ENCODE peak calls at places on chromosomes 11 and 22, in four cellular contexts. One of them, this sample, is unnamed.

GRCh38 chr22:39466228-39467006 is 9.6 kb downstream of the MGAT3 start:
- DNase-seq in HEK293T: no peak
- DNase-seq in IMR-90: no peak
- DNase-seq in GM12878: no peak
- DNase-seq in this sample: no peak

GRCh38 chr11:45180158-45180887 is 33.9 kb downstream of the PRDM11 start:
- DNase-seq in HEK293T: peak
- DNase-seq in IMR-90: no peak
- DNase-seq in GM12878: no peak
- DNase-seq in this sample: peak

GRCh38 chr11:106463796-106464201 is 386.3 kb downstream of the AASDHPPT start:
- DNase-seq in HEK293T: no peak
- DNase-seq in IMR-90: peak
- DNase-seq in GM12878: no peak
- DNase-seq in this sample: no peak

GRCh38 chr22:47392729-47393128 is 630.3 kb downstream of the TBC1D22A start:
- DNase-seq in HEK293T: no peak
- DNase-seq in IMR-90: no peak
- DNase-seq in GM12878: no peak
- DNase-seq in this sample: no peak

GRCh38 chr11:102007567-102008437 is 39.4 kb upstream of the CFAP300 start:
- DNase-seq in HEK293T: peak
- DNase-seq in IMR-90: peak
- DNase-seq in GM12878: peak
- DNase-seq in this sample: peak

GRCh38 chr11:17343907-17344306 is 7.7 kb upstream of the NCR3LG1 start:
- DNase-seq in HEK293T: no peak
- DNase-seq in IMR-90: peak
- DNase-seq in GM12878: no peak
- DNase-seq in this sample: no peak

GRCh38 chr11:134539285-134539684 is 127.2 kb upstream of the B3GAT1 start:
- DNase-seq in HEK293T: no peak
- DNase-seq in IMR-90: no peak
- DNase-seq in GM12878: no peak
- DNase-seq in this sample: no peak

GRCh38 chr22:18906896-18907295 is 776 bp downstream of the DGCR6 start:
- DNase-seq in HEK293T: no peak
- DNase-seq in IMR-90: no peak
- DNase-seq in GM12878: no peak
- DNase-seq in this sample: no peak

GRCh38 chr22:17954860-17955587 is 69.3 kb downstream of the MICAL3 start:
- DNase-seq in HEK293T: no peak
- DNase-seq in IMR-90: no peak
- DNase-seq in GM12878: no peak
- DNase-seq in this sample: no peak

GRCh38 chr22:36056980-36057379 is 28.4 kb upstream of the RBFOX2 start:
- DNase-seq in HEK293T: no peak
- DNase-seq in IMR-90: peak
- DNase-seq in GM12878: no peak
- DNase-seq in this sample: no peak

GRCh38 chr22:26812731-26813130 is 155.3 kb downstream of the MIAT start:
- DNase-seq in HEK293T: no peak
- DNase-seq in IMR-90: no peak
- DNase-seq in GM12878: no peak
- DNase-seq in this sample: no peak

GRCh38 chr11:68043349-68044144 is 4.7 kb downstream of the TCIRG1 start:
- DNase-seq in HEK293T: no peak
- DNase-seq in IMR-90: peak
- DNase-seq in GM12878: no peak
- DNase-seq in this sample: peak

GRCh38 chr22:50089231-50090140 is at the start of gene MOV10L1:
- DNase-seq in HEK293T: no peak
- DNase-seq in IMR-90: no peak
- DNase-seq in GM12878: no peak
- DNase-seq in this sample: no peak

GRCh38 chr22:42648368-42649260 is 578 bp downstream of the CYB5R3 start:
- DNase-seq in HEK293T: no peak
- DNase-seq in IMR-90: no peak
- DNase-seq in GM12878: no peak
- DNase-seq in this sample: peak

GRCh38 chr11:62017878-62018642 is 50.6 kb upstream of the FTH1 start:
- DNase-seq in HEK293T: no peak
- DNase-seq in IMR-90: no peak
- DNase-seq in GM12878: no peak
- DNase-seq in this sample: no peak

GRCh38 chr11:115580416-115580815 is 76.2 kb upstream of the CADM1 start:
- DNase-seq in HEK293T: no peak
- DNase-seq in IMR-90: no peak
- DNase-seq in GM12878: no peak
- DNase-seq in this sample: no peak

GRCh38 chr22:38981659-38982007 is 514 bp upstream of the APOBEC3B start:
- DNase-seq in HEK293T: no peak
- DNase-seq in IMR-90: no peak
- DNase-seq in GM12878: no peak
- DNase-seq in this sample: no peak

GRCh38 chr11:72639475-72640375 is 34.5 kb downstream of the PDE2A start:
- DNase-seq in HEK293T: no peak
- DNase-seq in IMR-90: no peak
- DNase-seq in GM12878: no peak
- DNase-seq in this sample: no peak

GRCh38 chr11:133339495-133340140 is 192.7 kb downstream of the OPCML start:
- DNase-seq in HEK293T: no peak
- DNase-seq in IMR-90: no peak
- DNase-seq in GM12878: no peak
- DNase-seq in this sample: no peak
- TF ChIP-seq BHLHE40 in HEK293T: no peak
- TF ChIP-seq BHLHE40 in IMR-90: no peak
- TF ChIP-seq BHLHE40 in GM12878: no peak
- TF ChIP-seq BHLHE40 in this sample: no peak

GRCh38 chr11:128595221-128595620 is 7.9 kb upstream of the ETS1 start:
- DNase-seq in HEK293T: no peak
- DNase-seq in IMR-90: peak
- DNase-seq in GM12878: no peak
- DNase-seq in this sample: no peak
- TF ChIP-seq BHLHE40 in HEK293T: no peak
- TF ChIP-seq BHLHE40 in IMR-90: no peak
- TF ChIP-seq BHLHE40 in GM12878: no peak
- TF ChIP-seq BHLHE40 in this sample: no peak

GRCh38 chr11:940496-941135 is 14.9 kb downstream of the AP2A2 start:
- DNase-seq in HEK293T: no peak
- DNase-seq in IMR-90: no peak
- DNase-seq in GM12878: no peak
- DNase-seq in this sample: no peak

GRCh38 chr11:945986-946385 is 20.3 kb downstream of the AP2A2 start:
- DNase-seq in HEK293T: no peak
- DNase-seq in IMR-90: no peak
- DNase-seq in GM12878: no peak
- DNase-seq in this sample: peak

GRCh38 chr11:942853-943252 is 17.2 kb downstream of the AP2A2 start:
- DNase-seq in HEK293T: no peak
- DNase-seq in IMR-90: peak
- DNase-seq in GM12878: no peak
- DNase-seq in this sample: no peak

GRCh38 chr11:947744-948143 is 22.1 kb downstream of the AP2A2 start:
- DNase-seq in HEK293T: no peak
- DNase-seq in IMR-90: no peak
- DNase-seq in GM12878: no peak
- DNase-seq in this sample: no peak

GRCh38 chr11:944711-945470 is 19.2 kb downstream of the AP2A2 start:
- DNase-seq in HEK293T: no peak
- DNase-seq in IMR-90: peak
- DNase-seq in GM12878: no peak
- DNase-seq in this sample: no peak
- TF ChIP-seq BHLHE40 in HEK293T: no peak
- TF ChIP-seq BHLHE40 in IMR-90: no peak
- TF ChIP-seq BHLHE40 in GM12878: no peak
- TF ChIP-seq BHLHE40 in this sample: no peak

GRCh38 chr22:24138649-24139420 is 42.5 kb upstream of the SUSD2 start:
- DNase-seq in HEK293T: no peak
- DNase-seq in IMR-90: no peak
- DNase-seq in GM12878: no peak
- DNase-seq in this sample: no peak
- TF ChIP-seq BHLHE40 in HEK293T: no peak
- TF ChIP-seq BHLHE40 in IMR-90: no peak
- TF ChIP-seq BHLHE40 in GM12878: no peak
- TF ChIP-seq BHLHE40 in this sample: no peak

GRCh38 chr11:69297225-69297925 is 3.4 kb downstream of the MYEOV start:
- DNase-seq in HEK293T: peak
- DNase-seq in IMR-90: peak
- DNase-seq in GM12878: peak
- DNase-seq in this sample: peak
- TF ChIP-seq BHLHE40 in HEK293T: no peak
- TF ChIP-seq BHLHE40 in IMR-90: peak
- TF ChIP-seq BHLHE40 in GM12878: peak
- TF ChIP-seq BHLHE40 in this sample: peak

DNA sequence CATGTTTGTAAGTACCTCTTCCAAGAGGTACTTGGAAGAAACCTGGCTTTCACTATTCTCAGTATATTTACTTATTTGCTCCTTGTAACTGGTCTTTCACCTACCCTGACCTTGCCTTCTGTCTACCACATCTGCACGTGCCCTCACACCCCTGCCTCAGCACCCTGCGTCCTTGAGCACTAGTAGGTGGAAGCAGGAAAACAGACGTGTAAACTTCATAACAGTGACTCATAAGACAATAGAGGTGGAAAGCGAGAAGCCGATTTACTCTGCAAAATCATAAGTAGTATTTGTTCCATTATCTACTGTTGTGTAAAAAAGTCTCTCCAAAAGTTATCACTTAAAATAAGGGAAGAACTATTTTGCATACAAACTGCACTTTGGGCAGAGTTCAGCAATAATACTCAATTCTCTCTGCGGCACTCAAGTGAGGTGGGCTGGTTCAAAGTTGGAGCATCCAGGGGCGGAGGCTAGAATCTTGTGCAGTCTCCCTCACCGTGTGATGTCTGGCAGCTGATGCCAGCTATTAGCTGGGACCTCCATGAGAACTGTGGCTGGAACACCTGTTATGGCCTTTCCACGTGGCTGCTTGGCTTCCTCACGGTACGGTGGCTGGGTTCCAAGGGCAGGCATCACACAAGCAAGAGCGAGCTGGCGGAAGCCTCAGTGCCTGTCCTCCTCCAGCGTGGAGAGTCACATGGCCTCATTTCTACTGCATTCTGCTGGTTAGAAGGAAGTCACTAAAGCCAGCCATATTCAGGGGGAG is 30.4 kb downstream of the PACS1 start:
- DNase-seq in HEK293T: no peak
- DNase-seq in IMR-90: no peak
- DNase-seq in GM12878: no peak
- DNase-seq in this sample: peak
- TF ChIP-seq BHLHE40 in HEK293T: no peak
- TF ChIP-seq BHLHE40 in IMR-90: no peak
- TF ChIP-seq BHLHE40 in GM12878: peak
- TF ChIP-seq BHLHE40 in this sample: no peak